ENCODE peak calls at places on chromosomes 1 and 21, in four cellular contexts. One of them, this sample, is unnamed.

GRCh38 chr1:206430031-206430983 is 40.0 kb upstream of the IKBKE start:
- DNase-seq in RWPE1: peak
- DNase-seq in H1: no peak
- DNase-seq in GM13977: peak
- DNase-seq in this sample: no peak

GRCh38 chr1:65221638-65222421 is 73.8 kb downstream of the AK4 start:
- DNase-seq in RWPE1: no peak
- DNase-seq in GM13977: no peak
- DNase-seq in H1: no peak
- DNase-seq in this sample: no peak

GRCh38 chr1:118100686-118101300 is 84.2 kb downstream of the SPAG17 start:
- DNase-seq in H1: no peak
- DNase-seq in RWPE1: no peak
- DNase-seq in GM13977: no peak
- DNase-seq in this sample: no peak

GRCh38 chr1:224213438-224214119 is 30.5 kb downstream of the DEGS1 start:
- DNase-seq in H1: peak
- DNase-seq in RWPE1: no peak
- DNase-seq in GM13977: no peak
- DNase-seq in this sample: no peak

GRCh38 chr1:234731371-234732085 is 121.5 kb upstream of the IRF2BP2 start:
- DNase-seq in GM13977: peak
- DNase-seq in RWPE1: peak
- DNase-seq in H1: no peak
- DNase-seq in this sample: no peak

GRCh38 chr21:45074048-45074817 is at the start of gene ADARB1:
- DNase-seq in GM13977: peak
- DNase-seq in H1: peak
- DNase-seq in RWPE1: peak
- DNase-seq in this sample: peak

GRCh38 chr1:221994939-221995338 is 253.1 kb upstream of the DUSP10 start:
- DNase-seq in RWPE1: no peak
- DNase-seq in GM13977: no peak
- DNase-seq in H1: no peak
- DNase-seq in this sample: no peak

GRCh38 chr1:160407819-160408801 is 7.7 kb downstream of the VANGL2 start:
- DNase-seq in RWPE1: peak
- DNase-seq in GM13977: no peak
- DNase-seq in H1: peak
- DNase-seq in this sample: no peak

GRCh38 chr1:157099633-157100009 is at the start of gene ETV3L:
- DNase-seq in GM13977: no peak
- DNase-seq in H1: no peak
- DNase-seq in RWPE1: no peak
- DNase-seq in this sample: peak

GRCh38 chr1:5993553-5994510 is 1.6 kb upstream of the NPHP4 start:
- DNase-seq in H1: peak
- DNase-seq in GM13977: no peak
- DNase-seq in RWPE1: peak
- DNase-seq in this sample: no peak

GRCh38 chr21:35578831-35579470 is 481.4 kb downstream of the SETD4 start:
- DNase-seq in RWPE1: no peak
- DNase-seq in H1: no peak
- DNase-seq in GM13977: no peak
- DNase-seq in this sample: no peak

GRCh38 chr1:910311-910880 is 13.3 kb upstream of the SAMD11 start:
- DNase-seq in H1: no peak
- DNase-seq in RWPE1: no peak
- DNase-seq in GM13977: no peak
- DNase-seq in this sample: no peak

GRCh38 chr21:15001773-15002647 is 62.8 kb downstream of the NRIP1 start:
- DNase-seq in H1: no peak
- DNase-seq in RWPE1: no peak
- DNase-seq in GM13977: peak
- DNase-seq in this sample: no peak

GRCh38 chr1:200775850-200776249 is 37.2 kb downstream of the CAMSAP2 start:
- DNase-seq in RWPE1: no peak
- DNase-seq in H1: no peak
- DNase-seq in GM13977: no peak
- DNase-seq in this sample: no peak

GRCh38 chr1:43056981-43057391 is 98.3 kb upstream of the SLC2A1 start:
- DNase-seq in H1: no peak
- DNase-seq in GM13977: no peak
- DNase-seq in RWPE1: no peak
- DNase-seq in this sample: no peak

GRCh38 chr1:18480315-18481189 is at the start of gene KLHDC7A:
- DNase-seq in RWPE1: peak
- DNase-seq in GM13977: no peak
- DNase-seq in H1: peak
- DNase-seq in this sample: no peak

GRCh38 chr1:219339466-219339865 is 165.8 kb downstream of the LYPLAL1 start:
- DNase-seq in RWPE1: no peak
- DNase-seq in H1: no peak
- DNase-seq in GM13977: no peak
- DNase-seq in this sample: no peak

GRCh38 chr1:55854911-55855310 is 639.7 kb upstream of the USP24 start:
- DNase-seq in RWPE1: no peak
- DNase-seq in GM13977: no peak
- DNase-seq in H1: no peak
- DNase-seq in this sample: no peak

GRCh38 chr1:155192346-155193274 is 15.1 kb downstream of the THBS3 start:
- DNase-seq in RWPE1: no peak
- DNase-seq in H1: peak
- DNase-seq in GM13977: no peak
- DNase-seq in this sample: no peak

GRCh38 chr1:151606384-151606783 is 5.5 kb upstream of the SNX27 start:
- DNase-seq in GM13977: no peak
- DNase-seq in H1: no peak
- DNase-seq in RWPE1: peak
- DNase-seq in this sample: no peak

GRCh38 chr1:221308534-221309511 is 429.6 kb downstream of the HLX start:
- DNase-seq in H1: no peak
- DNase-seq in RWPE1: no peak
- DNase-seq in GM13977: no peak
- DNase-seq in this sample: no peak

GRCh38 chr1:210321552-210321951 is 7.2 kb upstream of the HHAT start:
- DNase-seq in H1: no peak
- DNase-seq in RWPE1: peak
- DNase-seq in GM13977: no peak
- DNase-seq in this sample: no peak

GRCh38 chr1:234733427-234733826 is 123.4 kb upstream of the IRF2BP2 start:
- DNase-seq in H1: no peak
- DNase-seq in GM13977: no peak
- DNase-seq in RWPE1: no peak
- DNase-seq in this sample: no peak

GRCh38 chr1:2505461-2505994 is 20.9 kb downstream of the PANK4 start:
- DNase-seq in H1: no peak
- DNase-seq in RWPE1: no peak
- DNase-seq in GM13977: no peak
- DNase-seq in this sample: no peak

GRCh38 chr1:66207484-66207883 is 326.5 kb upstream of the SGIP1 start:
- DNase-seq in RWPE1: no peak
- DNase-seq in GM13977: no peak
- DNase-seq in H1: no peak
- DNase-seq in this sample: no peak

GRCh38 chr1:22860883-22861385 is 111.7 kb downstream of the LACTBL1 start:
- DNase-seq in H1: no peak
- DNase-seq in RWPE1: no peak
- DNase-seq in GM13977: no peak
- DNase-seq in this sample: no peak

GRCh38 chr1:77796695-77797405 is 17.4 kb downstream of the MIGA1 start:
- DNase-seq in RWPE1: no peak
- DNase-seq in GM13977: no peak
- DNase-seq in H1: no peak
- DNase-seq in this sample: no peak

GRCh38 chr1:110062612-110063011 is 7.9 kb downstream of the ALX3 start:
- DNase-seq in H1: no peak
- DNase-seq in GM13977: no peak
- DNase-seq in RWPE1: no peak
- DNase-seq in this sample: no peak

GRCh38 chr1:199815947-199816346 is 211.6 kb upstream of the NR5A2 start:
- DNase-seq in RWPE1: no peak
- DNase-seq in GM13977: no peak
- DNase-seq in H1: no peak
- DNase-seq in this sample: no peak

GRCh38 chr1:225462714-225463574 is 35.1 kb upstream of the LBR start:
- DNase-seq in RWPE1: peak
- DNase-seq in GM13977: no peak
- DNase-seq in H1: no peak
- DNase-seq in this sample: no peak

GRCh38 chr1:223844521-223844961 is 1.2 kb downstream of the TP53BP2 start:
- DNase-seq in GM13977: no peak
- DNase-seq in H1: no peak
- DNase-seq in RWPE1: no peak
- DNase-seq in this sample: no peak

GRCh38 chr1:66335125-66335524 is 198.8 kb upstream of the SGIP1 start:
- DNase-seq in GM13977: no peak
- DNase-seq in RWPE1: no peak
- DNase-seq in H1: no peak
- DNase-seq in this sample: no peak

GRCh38 chr1:46621930-46622329 is 5.3 kb upstream of the MOB3C start:
- DNase-seq in RWPE1: no peak
- DNase-seq in H1: no peak
- DNase-seq in GM13977: no peak
- DNase-seq in this sample: no peak

GRCh38 chr1:228225165-228225710 is 17.4 kb downstream of the OBSCN start:
- DNase-seq in RWPE1: no peak
- DNase-seq in GM13977: no peak
- DNase-seq in H1: no peak
- DNase-seq in this sample: no peak

GRCh38 chr1:205505791-205506190 is 1.3 kb downstream of the CDK18 start:
- DNase-seq in H1: no peak
- DNase-seq in GM13977: no peak
- DNase-seq in RWPE1: peak
- DNase-seq in this sample: no peak

GRCh38 chr1:36641776-36642175 is 159.1 kb upstream of the CSF3R start:
- DNase-seq in RWPE1: no peak
- DNase-seq in H1: no peak
- DNase-seq in GM13977: no peak
- DNase-seq in this sample: no peak
- TF ChIP-seq CTCF in RWPE1: no peak
- TF ChIP-seq CTCF in H1: no peak
- TF ChIP-seq CTCF in GM13977: no peak
- TF ChIP-seq CTCF in this sample: no peak

DNA sequence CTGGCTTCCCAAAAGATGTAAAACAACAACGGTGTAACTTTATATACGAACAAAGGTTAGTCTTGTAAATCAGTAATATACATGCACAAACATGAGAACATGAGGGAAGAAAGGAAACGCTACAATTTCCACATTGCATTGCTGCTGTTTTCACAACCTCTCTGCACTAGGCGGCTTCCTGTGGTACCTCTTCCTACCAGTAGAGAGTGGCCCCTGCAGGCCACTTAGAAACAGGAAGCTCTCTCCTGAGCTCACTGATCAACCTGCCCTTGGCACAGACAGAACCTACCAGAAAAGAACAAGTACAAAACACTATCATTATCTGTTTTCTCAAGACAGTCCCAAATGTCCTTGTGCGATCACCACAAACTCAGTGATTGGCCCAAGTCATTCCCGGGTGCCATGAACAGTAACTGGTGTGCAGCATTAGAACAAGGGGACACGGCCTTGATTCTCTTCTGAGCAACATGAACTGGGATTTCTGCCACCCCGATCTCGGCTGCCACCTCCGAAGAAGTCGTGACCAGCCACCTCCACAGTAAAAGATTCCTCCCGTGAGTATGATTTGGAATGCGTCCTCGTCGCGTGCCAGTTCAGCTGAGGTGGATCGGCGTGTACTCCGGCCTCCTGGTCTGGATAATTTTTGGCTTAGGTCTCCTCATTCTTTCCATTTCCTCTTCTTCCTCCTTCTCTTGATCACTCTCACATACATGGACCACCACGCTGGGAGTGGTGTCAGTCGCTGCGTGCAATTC is 5.7 kb upstream of the KCNE1 start:
- DNase-seq in RWPE1: no peak
- DNase-seq in H1: no peak
- DNase-seq in GM13977: no peak
- DNase-seq in this sample: no peak
- TF ChIP-seq CTCF in RWPE1: no peak
- TF ChIP-seq CTCF in H1: peak
- TF ChIP-seq CTCF in GM13977: peak
- TF ChIP-seq CTCF in this sample: no peak

DNA sequence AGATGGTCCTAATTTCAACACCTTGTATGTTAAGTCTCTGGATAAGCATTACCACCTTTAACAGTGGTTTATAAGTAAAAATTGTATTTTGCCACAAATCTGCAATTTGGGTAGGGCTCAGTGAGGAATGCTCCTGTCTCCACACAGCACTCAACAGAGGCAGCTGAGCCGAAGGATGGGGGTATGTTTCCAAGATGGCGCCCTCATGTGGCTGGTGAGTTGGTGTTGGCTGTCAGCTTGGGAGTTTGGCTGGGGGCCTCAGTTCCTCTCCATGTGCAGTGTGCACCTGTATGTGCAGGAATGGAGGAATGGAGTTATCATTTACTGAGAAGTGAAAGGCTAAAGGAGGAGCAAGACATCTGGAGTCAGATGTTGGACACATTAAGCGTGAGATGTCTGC is 136.8 kb downstream of the GABPA start:
- DNase-seq in GM13977: no peak
- DNase-seq in RWPE1: no peak
- DNase-seq in H1: peak
- DNase-seq in this sample: no peak
- TF ChIP-seq CTCF in GM13977: no peak
- TF ChIP-seq CTCF in RWPE1: no peak
- TF ChIP-seq CTCF in H1: peak
- TF ChIP-seq CTCF in this sample: no peak

GRCh38 chr1:9249263-9249533 is 14.6 kb downstream of the H6PD start:
- DNase-seq in RWPE1: no peak
- DNase-seq in H1: no peak
- DNase-seq in GM13977: no peak
- DNase-seq in this sample: no peak

GRCh38 chr1:9251501-9251900 is 16.9 kb downstream of the H6PD start:
- DNase-seq in RWPE1: no peak
- DNase-seq in H1: no peak
- DNase-seq in GM13977: no peak
- DNase-seq in this sample: no peak

GRCh38 chr1:9250586-9251381 is 16.2 kb downstream of the H6PD start:
- DNase-seq in RWPE1: no peak
- DNase-seq in GM13977: no peak
- DNase-seq in H1: no peak
- DNase-seq in this sample: no peak

GRCh38 chr1:9249534-9250335 is 15.2 kb downstream of the H6PD start:
- DNase-seq in RWPE1: no peak
- DNase-seq in GM13977: peak
- DNase-seq in H1: peak
- DNase-seq in this sample: no peak

GRCh38 chr1:9250336-9250585 is 15.7 kb downstream of the H6PD start:
- DNase-seq in RWPE1: no peak
- DNase-seq in GM13977: no peak
- DNase-seq in H1: no peak
- DNase-seq in this sample: no peak
- TF ChIP-seq CTCF in RWPE1: no peak
- TF ChIP-seq CTCF in GM13977: no peak
- TF ChIP-seq CTCF in H1: no peak
- TF ChIP-seq CTCF in this sample: no peak

This sample was measured in D721Med.